ENCODE peak calls at places on chromosomes 3 and 15, in six cellular contexts. H is T follicular helper cell, O is T-helper 1 cell, R is iris pigment epithelial cell, N is cardiac fibroblast, E is Kasumi-1. K is an unnamed sample.

GRCh38 chr3:31962801-31963205 is 18.3 kb downstream of the OSBPL10 start:
- DNase-seq in H (no peak), O (peak; percentile 58), R (peak; percentile 46), N (no peak), E (no peak), K (no peak)

GRCh38 chr3:179323197-179323901 is 518 bp downstream of the ZNF639 start:
- DNase-seq in H (peak; percentile 44), O (peak; percentile 67), R (peak; percentile 63), N (peak; percentile 87), E (peak; percentile 45), K (peak; percentile 60)

GRCh38 chr3:26437678-26438077 is 184.9 kb upstream of the LRRC3B start:
- DNase-seq in H (no peak), O (no peak), R (peak; percentile 69), N (no peak), E (no peak), K (no peak)

GRCh38 chr15:83164409-83165404 is 42.9 kb downstream of the HDGFL3 start:
- DNase-seq in H (no peak), O (peak; percentile 86), R (peak; percentile 81), N (peak; percentile 16), E (no peak), K (no peak)

GRCh38 chr3:153130312-153130977 is 31.6 kb upstream of the RAP2B start:
- DNase-seq in H (no peak), O (peak; percentile 17), R (peak; percentile 84), N (peak; percentile 60), E (no peak), K (no peak)

GRCh38 chr3:59659755-59660154 is 609.9 kb upstream of the CFAP20DC start:
- DNase-seq in H (no peak), O (no peak), R (no peak), N (no peak), E (no peak), K (no peak)

GRCh38 chr3:12287727-12288465 is 974 bp upstream of the PPARG start:
- DNase-seq in H (no peak), O (peak; percentile 22), R (peak; percentile 41), N (peak; percentile 67), E (no peak), K (no peak)

GRCh38 chr15:89115547-89115946 is 27.3 kb downstream of the ABHD2 start:
- DNase-seq in H (no peak), O (no peak), R (peak; percentile 54), N (no peak), E (no peak), K (no peak)

GRCh38 chr3:32366638-32367368 is 24.9 kb upstream of the CMTM7 start:
- DNase-seq in H (no peak), O (no peak), R (peak; percentile 46), N (no peak), E (no peak), K (no peak)

GRCh38 chr3:171257251-171258179 is 202.7 kb downstream of the TNIK start:
- DNase-seq in H (no peak), O (peak; percentile 57), R (peak; percentile 41), N (peak; percentile 11), E (no peak), K (no peak)

GRCh38 chr3:121295453-121295852 is 250.3 kb downstream of the POLQ start:
- DNase-seq in H (no peak), O (no peak), R (peak; percentile 18), N (no peak), E (no peak), K (no peak)

GRCh38 chr3:123883656-123884257 is 375 bp downstream of the MYLK start:
- DNase-seq in H (no peak), O (no peak), R (no peak), N (no peak), E (no peak), K (no peak)

GRCh38 chr15:90223441-90224165 is 10.1 kb downstream of the CIB1 start:
- DNase-seq in H (no peak), O (no peak), R (no peak), N (no peak), E (no peak), K (no peak)

GRCh38 chr3:17292556-17292955 is 407.8 kb downstream of the PLCL2 start:
- DNase-seq in H (no peak), O (no peak), R (no peak), N (peak; percentile 18), E (no peak), K (no peak)

GRCh38 chr3:126103121-126104027 is 19.4 kb upstream of the SLC41A3 start:
- DNase-seq in H (no peak), O (no peak), R (no peak), N (no peak), E (no peak), K (no peak)

GRCh38 chr3:88810455-88810854 is 297.0 kb upstream of the EPHA3 start:
- DNase-seq in H (no peak), O (no peak), R (peak; percentile 35), N (peak; percentile 41), E (no peak), K (no peak)

GRCh38 chr15:90203922-90204321 is 2.8 kb downstream of the SEMA4B start:
- DNase-seq in H (no peak), O (no peak), R (no peak), N (peak; percentile 30), E (no peak), K (no peak)

GRCh38 chr15:58536414-58536813 is 104.6 kb downstream of the LIPC start:
- DNase-seq in H (no peak), O (no peak), R (no peak), N (no peak), E (no peak), K (no peak)

GRCh38 chr3:57959407-57960173 is 48.6 kb upstream of the FLNB start:
- DNase-seq in H (no peak), O (no peak), R (no peak), N (peak; percentile 54), E (peak; percentile 36), K (no peak)

GRCh38 chr3:12992629-12993021 is 80.6 kb downstream of the IQSEC1 start:
- DNase-seq in H (no peak), O (no peak), R (no peak), N (no peak), E (no peak), K (no peak)

GRCh38 chr3:99458013-99458412 is 180.4 kb upstream of the COL8A1 start:
- DNase-seq in H (no peak), O (no peak), R (no peak), N (no peak), E (no peak), K (no peak)

GRCh38 chr3:195045481-195045880 is 225.5 kb downstream of the XXYLT1 start:
- DNase-seq in H (no peak), O (no peak), R (no peak), N (no peak), E (no peak), K (no peak)

GRCh38 chr3:194731496-194732073 is 45.9 kb downstream of the FAM43A start:
- DNase-seq in H (no peak), O (no peak), R (no peak), N (no peak), E (no peak), K (no peak)

GRCh38 chr15:80739919-80740318 is 39.3 kb upstream of the CEMIP start:
- DNase-seq in H (no peak), O (no peak), R (peak; percentile 37), N (no peak), E (no peak), K (no peak)

GRCh38 chr3:156509209-156510174 is 45.4 kb downstream of the SSR3 start:
- DNase-seq in H (no peak), O (peak; percentile 68), R (peak; percentile 64), N (peak; percentile 77), E (peak; percentile 70), K (peak; percentile 59)

GRCh38 chr15:42728975-42729374 is 8.0 kb downstream of the CDAN1 start:
- DNase-seq in H (no peak), O (no peak), R (no peak), N (no peak), E (no peak), K (no peak)

GRCh38 chr15:36254446-36254845 is 325.0 kb upstream of the CDIN1 start:
- DNase-seq in H (no peak), O (no peak), R (no peak), N (peak; percentile 30), E (no peak), K (no peak)